ENCODE peak calls at places on chromosome 19, in nine cellular contexts. T, Z, G, H, I, C, O, A and K are unnamed samples.

GRCh38 chr19:38384209-38385027 is 3.4 kb downstream of the GGN start:
- DNase-seq in T (no peak), Z (no peak), G (no peak), H (peak; percentile 51), I (no peak), C (peak; percentile 37), O (no peak), A (peak; percentile 23), K (no peak)

GRCh38 chr19:51473009-51473707 is 5.2 kb upstream of the CEACAM18 start:
- DNase-seq in T (peak; percentile 76), Z (peak; percentile 71), G (peak; percentile 85), H (peak; percentile 73), I (peak; percentile 88), C (peak; percentile 85), O (peak; percentile 92), A (peak; percentile 57), K (peak; percentile 80)

GRCh38 chr19:749811-750210 is 1.1 kb upstream of the MISP start:
- DNase-seq in T (no peak), Z (no peak), G (no peak), H (no peak), I (no peak), C (no peak), O (no peak), A (no peak), K (no peak)

GRCh38 chr19:30695171-30695875 is 323.1 kb downstream of the ZNF536 start:
- DNase-seq in T (no peak), Z (no peak), G (no peak), H (no peak), I (no peak), C (no peak), O (no peak), A (peak; percentile 2), K (no peak)

GRCh38 chr19:737591-738093 is 13.3 kb upstream of the MISP start:
- DNase-seq in T (peak; percentile 49), Z (no peak), G (peak; percentile 60), H (peak; percentile 64), I (peak; percentile 82), C (peak; percentile 68), O (peak; percentile 38), A (peak; percentile 40), K (peak; percentile 83)

GRCh38 chr19:58154287-58154678 is 3.7 kb upstream of the ZNF329 start:
- DNase-seq in T (no peak), Z (no peak), G (no peak), H (peak; percentile 14), I (no peak), C (no peak), O (no peak), A (peak; percentile 70), K (peak; percentile 61)

GRCh38 chr19:48695743-48696352 is at the start of gene FUT2:
- DNase-seq in T (no peak), Z (no peak), G (no peak), H (no peak), I (no peak), C (no peak), O (no peak), A (no peak), K (no peak)

GRCh38 chr19:35184884-35185283 is 30.3 kb downstream of the FXYD5 start:
- DNase-seq in T (no peak), Z (no peak), G (no peak), H (no peak), I (no peak), C (no peak), O (no peak), A (no peak), K (no peak)